ENCODE peak calls at places on chromosomes 6 and 20, in five cellular contexts. Y, C, H, A and E are unnamed samples.

GRCh38 chr20:56359212-56360132 is 698 bp downstream of the FAM210B start:
- DNase-seq in Y (peak; percentile 65), A (peak; percentile 73), H (peak; percentile 48), C (peak; percentile 38), E (peak; percentile 69)

GRCh38 chr6:122285292-122285913 is 114.0 kb upstream of the HSF2 start:
- DNase-seq in A (no peak), C (no peak), Y (no peak), H (no peak), E (no peak)

GRCh38 chr6:36204068-36204753 is 7.7 kb downstream of the BRPF3 start:
- DNase-seq in C (no peak), A (no peak), Y (no peak), H (no peak), E (no peak)

GRCh38 chr6:144806222-144806621 is 521.1 kb downstream of the UTRN start:
- DNase-seq in C (no peak), A (no peak), H (no peak), Y (no peak), E (no peak)

GRCh38 chr6:6713660-6714446 is 125.3 kb downstream of the LY86 start:
- DNase-seq in H (no peak), Y (peak; percentile 26), C (no peak), A (peak; percentile 74), E (peak; percentile 58)

GRCh38 chr6:98958791-98959190 is 11.0 kb upstream of the FBXL4 start:
- DNase-seq in A (no peak), H (no peak), Y (no peak), C (no peak), E (no peak)

GRCh38 chr6:78533426-78533825 is 333.9 kb upstream of the IRAK1BP1 start:
- DNase-seq in C (no peak), Y (no peak), H (no peak), A (peak; percentile 19), E (peak; percentile 19)

GRCh38 chr20:20743511-20744169 is 31.2 kb upstream of the RALGAPA2 start:
- DNase-seq in Y (no peak), A (peak; percentile 2), H (peak; percentile 22), C (peak; percentile 57), E (no peak)

GRCh38 chr6:53568776-53569616 is 24.1 kb upstream of the GCLC start:
- DNase-seq in A (no peak), Y (no peak), H (no peak), C (no peak), E (no peak)

GRCh38 chr6:79604583-79605037 is 26.5 kb upstream of the SH3BGRL2 start:
- DNase-seq in A (peak; percentile 98), Y (no peak), H (no peak), C (no peak), E (peak; percentile 64)

GRCh38 chr6:104682722-104683643 is 176.7 kb downstream of the HACE1 start:
- DNase-seq in A (peak; percentile 18), Y (peak; percentile 52), H (peak; percentile 53), C (peak; percentile 40), E (peak; percentile 64)

GRCh38 chr6:67792996-67793395 is 842.1 kb upstream of the ADGRB3 start:
- DNase-seq in A (no peak), C (no peak), H (no peak), Y (no peak), E (no peak)

GRCh38 chr6:34423254-34423653 is 2.6 kb downstream of the RPS10 start:
- DNase-seq in A (peak; percentile 36), H (no peak), C (no peak), Y (no peak), E (no peak)
- H3K4me3 ChIP-seq in A (no peak overlapping the region), H (no peak overlapping the region), C (no peak overlapping the region), Y (no peak overlapping the region), E (no peak overlapping the region)

DNA sequence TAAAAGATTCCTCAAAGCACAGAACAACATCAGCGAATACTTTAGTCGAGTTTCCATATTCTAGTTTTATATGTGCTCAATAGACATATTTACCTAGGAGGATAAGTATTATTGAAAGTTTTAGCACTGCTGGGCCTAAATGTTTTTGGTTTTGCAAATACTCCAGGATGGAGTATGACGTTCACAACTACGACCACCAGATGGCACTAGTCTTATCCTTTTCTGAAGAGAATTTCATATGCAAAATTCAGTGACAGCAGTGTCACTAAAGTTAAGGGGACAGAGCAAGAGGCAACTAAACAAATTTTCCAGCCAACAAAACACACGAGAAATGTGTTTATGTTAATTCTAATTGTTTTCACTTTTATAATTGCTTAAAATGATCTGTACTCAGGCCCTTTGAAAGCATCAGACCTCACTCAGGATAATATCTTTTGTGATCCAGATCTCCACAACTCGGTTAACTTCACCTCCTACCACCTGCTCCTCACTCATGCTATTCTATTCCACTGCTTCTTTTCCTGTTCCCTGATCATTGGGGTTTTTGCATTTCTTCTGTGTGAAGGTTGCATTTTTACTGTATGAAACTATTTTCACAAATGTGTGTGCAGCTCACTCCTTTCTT is 220.8 kb downstream of the TRDN start:
- DNase-seq in C (peak; percentile 53), Y (peak; percentile 12), A (peak; percentile 27), H (peak; percentile 57), E (peak; percentile 52)
- TF ChIP-seq CTCF in C (peak; percentile 62), Y (peak; percentile 80), A (peak; percentile 71), H (peak; percentile 74), E (peak; percentile 62)

GRCh38 chr6:107636486-107636885 is 146.6 kb downstream of the SOBP start:
- DNase-seq in A (no peak), Y (no peak), H (no peak), C (no peak), E (no peak)
- H3K27me3 ChIP-seq in A (peaks cover 19% of the 10 kb centered on the region), Y (no peaks in the 10 kb centered on the region), H (no peaks in the 10 kb centered on the region), C (peaks cover 21% of the 10 kb centered on the region), E (peaks cover 3% of the 10 kb centered on the region)

DNA sequence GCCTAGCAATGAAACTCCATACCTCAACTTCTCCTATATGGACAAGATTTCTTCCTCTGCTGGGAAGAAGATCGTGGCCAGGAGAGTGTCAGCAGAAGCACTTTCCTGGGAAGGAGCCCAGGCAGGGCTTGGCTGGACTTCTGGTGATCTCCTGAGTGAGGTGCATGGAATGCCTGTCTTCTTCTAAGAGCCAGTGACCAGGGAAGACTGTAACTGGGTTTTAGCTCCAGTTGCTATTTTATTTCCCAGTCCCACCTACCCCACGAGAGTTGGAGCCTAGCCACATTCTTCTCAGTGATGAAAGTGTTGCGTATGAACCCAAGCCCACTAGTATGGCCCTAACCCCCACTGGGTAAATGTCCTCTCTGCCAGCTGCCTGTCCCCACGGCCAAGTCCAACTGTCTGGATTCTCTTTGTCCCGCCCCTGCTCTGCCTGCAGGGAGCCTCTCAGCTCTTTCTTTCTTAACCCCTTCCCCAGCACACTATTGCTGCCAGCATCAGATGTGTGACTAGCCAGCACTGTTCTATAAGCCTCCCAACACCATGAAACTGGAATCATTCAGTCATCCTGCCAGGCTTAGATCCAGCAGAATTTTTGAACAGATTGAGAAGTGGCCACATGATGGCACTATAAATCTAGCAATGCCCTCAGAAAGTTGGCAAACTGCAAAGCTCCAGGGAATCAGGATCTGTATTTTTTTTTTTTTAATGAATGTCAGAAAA is 69.8 kb upstream of the FAM184A start:
- DNase-seq in Y (peak; percentile 66), C (no peak), H (peak; percentile 57), A (peak; percentile 81), E (peak; percentile 70)
- H3K4me3 ChIP-seq in Y (no peak overlapping the region), C (no peak overlapping the region), H (no peak overlapping the region), A (peak overlapping the region; percentile 46), E (no peak overlapping the region)

GRCh38 chr6:42050011-42050896 is at the start of gene TAF8:
- DNase-seq in A (peak; percentile 88), H (peak; percentile 89), Y (peak; percentile 95), C (peak; percentile 90), E (peak; percentile 96)
- TF ChIP-seq CTCF in A (no peak), H (no peak), Y (no peak), C (no peak), E (no peak)

DNA sequence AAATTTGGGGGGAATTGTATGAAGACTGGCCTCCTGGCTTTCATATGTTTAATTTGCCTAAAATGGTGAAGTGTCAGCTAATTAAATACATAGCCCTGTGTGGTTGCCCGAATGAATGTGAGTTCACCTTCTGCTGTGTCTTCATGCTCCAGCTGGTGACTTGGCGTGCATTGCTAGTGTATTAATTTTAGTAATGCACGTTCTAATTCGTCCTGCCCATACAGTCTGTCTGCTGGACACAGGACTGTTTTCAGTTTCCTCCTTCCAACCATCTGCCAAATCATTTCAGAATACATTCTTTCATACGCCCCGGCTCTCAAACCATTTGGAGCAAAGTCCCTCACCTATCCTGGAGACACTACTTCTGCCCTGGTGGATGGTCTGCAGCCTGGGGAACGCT is 60.3 kb downstream of the FNDC1 start:
- DNase-seq in A (no peak), C (no peak), H (no peak), Y (no peak), E (no peak)
- H3K27me3 ChIP-seq in A (peaks cover 11% of the 10 kb centered on the region), C (peaks cover 28% of the 10 kb centered on the region), H (no peaks in the 10 kb centered on the region), Y (peaks cover 64% of the 10 kb centered on the region), E (peaks cover 17% of the 10 kb centered on the region)